ENCODE peak calls at places on chromosome 6, in four cellular contexts. Z is GM23338, O is right lobe of liver, H is heart left ventricle. D is an unnamed sample.

GRCh38 chr6:5706094-5707033 is 300.4 kb downstream of the NRN1 start:
- DNase-seq in Z (no peak), O (no peak), H (no peak), D (no peak)

GRCh38 chr6:1346101-1346500 is 34.2 kb downstream of the FOXQ1 start:
- DNase-seq in Z (no peak), O (no peak), H (no peak), D (no peak)

GRCh38 chr6:408599-409102 is 17.1 kb downstream of the IRF4 start:
- DNase-seq in Z (peak), O (no peak), H (peak), D (peak)

GRCh38 chr6:75206338-75207210 is 721 bp upstream of the COL12A1 start:
- DNase-seq in Z (peak), O (no peak), H (no peak), D (no peak)

GRCh38 chr6:71333700-71334099 is 45.1 kb downstream of the OGFRL1 start:
- DNase-seq in Z (no peak), O (no peak), H (no peak), D (no peak)

GRCh38 chr6:32642707-32643106 is 5.5 kb downstream of the HLA-DQA1 start:
- DNase-seq in Z (no peak), O (no peak), H (no peak), D (no peak)

GRCh38 chr6:5638666-5639065 is 368.1 kb downstream of the NRN1 start:
- DNase-seq in Z (no peak), O (no peak), H (peak), D (no peak)

GRCh38 chr6:134512946-134513345 is 195.0 kb upstream of the SGK1 start:
- DNase-seq in Z (no peak), O (no peak), H (peak), D (no peak)

GRCh38 chr6:68575765-68576439 is 59.2 kb upstream of the ADGRB3 start:
- DNase-seq in Z (peak), O (no peak), H (no peak), D (peak)

GRCh38 chr6:64774881-64775280 is 932.1 kb downstream of the EYS start:
- DNase-seq in Z (no peak), O (no peak), H (no peak), D (no peak)

GRCh38 chr6:89360415-89360999 is 8.0 kb upstream of the UBE2J1 start:
- DNase-seq in Z (no peak), O (no peak), H (no peak), D (no peak)

GRCh38 chr6:110532401-110532800 is 56.0 kb upstream of the SLC22A16 start:
- DNase-seq in Z (no peak), O (no peak), H (no peak), D (no peak)

DNA sequence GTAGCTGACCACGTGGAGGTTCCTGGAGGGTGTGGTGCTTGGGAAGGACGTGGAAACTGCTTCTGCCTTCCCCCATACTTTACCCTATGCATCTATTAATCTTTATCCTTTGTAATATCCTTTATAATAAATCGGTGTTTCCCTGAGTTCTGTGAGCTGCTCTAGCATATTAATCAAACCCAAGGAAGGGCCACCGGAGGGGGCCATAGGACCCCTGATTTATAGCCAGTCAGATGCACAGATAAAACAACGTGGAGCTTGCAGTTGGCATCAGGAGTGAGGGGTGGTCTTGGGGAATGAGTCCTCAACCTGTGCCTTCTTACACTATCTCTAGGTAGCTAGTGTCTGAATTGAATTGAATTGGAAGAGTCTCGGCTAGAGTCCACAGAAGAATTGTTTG is 36.5 kb upstream of the TFAP2A start:
- DNase-seq in Z (peak), O (no peak), H (no peak), D (no peak)
- TF ChIP-seq CTCF in Z (peak), O (no peak), H (no peak), D (no peak)

GRCh38 chr6:33966536-33966935 is 162.7 kb upstream of the MLN start:
- DNase-seq in Z (no peak), O (no peak), H (no peak), D (no peak)

GRCh38 chr6:33965766-33966165 is 162.0 kb upstream of the MLN start:
- DNase-seq in Z (no peak), O (no peak), H (no peak), D (no peak)

GRCh38 chr6:33967266-33967767 is 163.5 kb upstream of the MLN start:
- DNase-seq in Z (no peak), O (peak), H (no peak), D (no peak)

GRCh38 chr6:33971580-33971979 is 167.8 kb upstream of the MLN start:
- DNase-seq in Z (no peak), O (peak), H (no peak), D (no peak)

GRCh38 chr6:33967966-33968724 is 164.3 kb upstream of the MLN start:
- DNase-seq in Z (peak), O (peak), H (no peak), D (no peak)
- TF ChIP-seq CTCF in Z (peak), O (peak), H (no peak), D (peak)

GRCh38 chr6:47839645-47840044 is 57.8 kb downstream of the OPN5 start:
- DNase-seq in Z (no peak), O (no peak), H (no peak), D (no peak)
- TF ChIP-seq CTCF in Z (no peak), O (no peak), H (no peak), D (no peak)

GRCh38 chr6:157941101-157941863 is 40.4 kb upstream of the SYNJ2 start:
- DNase-seq in Z (no peak), O (no peak), H (no peak), D (no peak)

GRCh38 chr6:157937318-157937717 is 44.3 kb upstream of the SYNJ2 start:
- DNase-seq in Z (no peak), O (no peak), H (no peak), D (no peak)

GRCh38 chr6:157929765-157930319 is 51.8 kb upstream of the SYNJ2 start:
- DNase-seq in Z (no peak), O (no peak), H (no peak), D (no peak)

DNA sequence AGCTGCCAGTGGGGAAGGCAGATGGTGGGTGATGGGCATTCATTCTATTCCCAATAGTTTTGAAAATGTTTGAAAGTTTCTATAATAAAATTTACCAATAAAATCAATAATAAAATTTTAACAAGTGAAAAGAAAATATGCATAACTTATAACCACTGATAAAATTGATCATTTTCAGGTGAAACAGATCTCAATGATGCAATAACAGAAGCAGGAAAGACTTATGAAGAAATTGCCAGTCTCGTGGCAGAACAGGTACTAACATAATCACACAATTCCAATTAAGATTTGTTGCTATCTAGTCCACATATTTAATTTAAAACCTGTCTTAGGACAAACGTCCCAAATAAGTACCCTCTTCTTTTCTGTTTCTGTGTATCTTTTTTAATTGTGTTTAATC is 45.9 kb upstream of the SYNJ2 start:
- DNase-seq in Z (no peak), O (no peak), H (no peak), D (no peak)
- TF ChIP-seq CTCF in Z (no peak), O (no peak), H (no peak), D (no peak)

DNA sequence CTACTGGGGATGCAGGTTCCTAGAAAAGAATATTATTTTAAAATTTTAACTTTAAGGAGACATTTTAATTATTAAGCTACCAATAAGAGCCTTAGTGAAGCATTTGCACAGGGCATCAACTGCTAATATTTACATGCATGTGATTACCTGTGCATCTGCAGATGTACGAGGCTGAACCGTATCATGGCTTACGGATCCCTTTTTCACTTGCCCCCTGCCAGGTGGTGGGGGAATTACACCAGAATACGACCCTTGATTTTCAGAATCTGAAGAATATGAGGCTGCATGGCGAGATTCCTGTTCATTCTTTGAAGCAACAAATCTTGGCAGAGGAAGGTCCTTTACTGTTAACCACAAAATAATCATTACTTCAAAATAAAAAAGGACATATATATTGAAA is 42.7 kb downstream of the REPS1 start:
- DNase-seq in Z (peak), O (no peak), H (no peak), D (no peak)
- TF ChIP-seq CTCF in Z (peak), O (no peak), H (no peak), D (peak)

DNA sequence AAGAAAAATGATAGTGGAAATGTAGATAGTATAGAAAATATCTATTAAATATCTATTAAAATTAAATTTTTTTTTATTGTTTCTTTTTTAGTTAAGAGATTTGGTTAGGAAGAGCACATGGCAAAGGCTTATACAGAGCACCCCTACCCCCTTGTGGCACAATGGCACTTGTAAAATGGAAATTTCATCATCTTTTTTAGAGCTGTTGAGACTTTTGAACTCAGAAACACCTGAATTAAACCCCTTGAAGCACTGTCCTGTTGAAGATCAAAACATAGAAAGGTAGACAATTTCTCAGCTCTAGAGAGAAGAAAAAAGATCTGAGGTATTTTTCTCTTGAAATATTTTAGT is 572.4 kb downstream of the PKHD1 start:
- DNase-seq in Z (no peak), O (no peak), H (no peak), D (no peak)
- TF ChIP-seq CTCF in Z (no peak), O (peak), H (no peak), D (peak)

GRCh38 chr6:153980176-153980575 is 58.9 kb upstream of the OPRM1 start:
- DNase-seq in Z (no peak), O (no peak), H (no peak), D (no peak)

DNA sequence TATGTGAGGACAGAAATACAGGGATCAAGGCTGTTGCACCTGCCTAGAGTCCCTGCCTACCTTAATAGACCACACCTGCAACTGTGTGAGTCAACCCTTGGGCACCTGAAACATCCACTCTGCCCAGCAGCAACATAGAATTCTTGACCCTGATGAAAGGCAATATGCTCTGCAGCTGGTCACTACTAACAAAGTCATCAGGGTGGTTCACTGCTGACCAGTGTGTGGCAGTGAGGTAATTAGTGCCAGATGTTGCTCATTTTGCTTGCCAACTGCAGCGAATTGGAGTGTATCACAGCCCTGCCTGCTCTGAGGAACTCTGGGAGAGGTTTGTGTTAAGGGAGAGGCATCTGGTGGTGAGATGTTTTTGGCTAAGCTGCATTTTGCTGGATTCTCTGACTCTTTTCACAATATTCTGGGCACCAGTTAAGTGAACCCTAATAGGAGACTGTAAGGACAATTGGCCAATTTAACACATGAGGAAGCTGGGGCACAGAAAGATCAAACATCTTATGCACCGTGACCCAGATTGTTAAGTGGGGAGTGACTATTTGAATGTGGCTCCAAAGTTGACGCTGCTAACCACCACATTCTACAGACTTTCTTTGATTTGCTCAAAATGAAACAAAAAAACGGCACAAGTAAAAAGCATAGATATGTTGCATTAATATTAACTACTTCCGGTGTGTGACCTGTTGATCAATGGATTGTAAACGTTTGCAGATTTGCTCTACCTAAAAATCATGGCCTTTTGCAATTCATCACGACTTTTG is 61.9 kb upstream of the OPRM1 start:
- DNase-seq in Z (no peak), O (no peak), H (no peak), D (no peak)
- TF ChIP-seq CTCF in Z (no peak), O (no peak), H (no peak), D (no peak)

GRCh38 chr6:11947063-11947462 is 65.0 kb upstream of the HIVEP1 start:
- DNase-seq in Z (peak), O (no peak), H (no peak), D (no peak)
- TF ChIP-seq CTCF in Z (peak), O (no peak), H (no peak), D (peak)

GRCh38 chr6:169911264-169912263 is 160.1 kb downstream of the ERMARD start:
- DNase-seq in Z (no peak), O (no peak), H (no peak), D (no peak)
- TF ChIP-seq CTCF in Z (no peak), O (no peak), H (no peak), D (no peak)

GRCh38 chr6:104941694-104942177 is 15.2 kb upstream of the LIN28B start:
- DNase-seq in Z (peak), O (no peak), H (no peak), D (no peak)
- TF ChIP-seq CTCF in Z (no peak), O (no peak), H (no peak), D (no peak)